ENCODE peak calls at places on chromosome X, in nine cellular contexts. D, M, C, E, F, V, B, Z and K are unnamed samples.

GRCh38 chrX:41935827-41936226 is 12.5 kb upstream of the CASK start:
- DNase-seq in Z (peak; percentile 8), E (no peak), C (no peak), V (peak; percentile 26), D (no peak), F (no peak), B (no peak), M (no peak), K (no peak)

GRCh38 chrX:138856881-138857280 is 145.4 kb upstream of the FGF13 start:
- DNase-seq in B (no peak), V (no peak), C (no peak), F (no peak), D (no peak), Z (peak; percentile 56), M (no peak), E (no peak), K (no peak)

GRCh38 chrX:29661290-29661689 is 554.1 kb upstream of the MAGEB2 start:
- DNase-seq in F (no peak), E (no peak), V (no peak), D (no peak), M (no peak), B (peak; percentile 73), C (no peak), Z (peak; percentile 31), K (no peak)

GRCh38 chrX:32448320-32448719 is 763.0 kb downstream of the DMD start:
- DNase-seq in D (no peak), B (no peak), E (no peak), V (no peak), C (no peak), M (peak; percentile 5), Z (no peak), F (no peak), K (no peak)

GRCh38 chrX:78092296-78092695 is 11.8 kb upstream of the PGK1 start:
- DNase-seq in D (no peak), M (peak; percentile 39), F (no peak), E (no peak), Z (peak; percentile 90), B (peak; percentile 71), V (no peak), C (no peak), K (peak; percentile 9)

GRCh38 chrX:74023203-74023602 is 280.8 kb upstream of the ZCCHC13 start:
- DNase-seq in E (no peak), C (no peak), Z (no peak), B (no peak), F (no peak), V (no peak), D (no peak), M (no peak), K (no peak)

GRCh38 chrX:136689441-136689840 is 41.5 kb downstream of the CD40LG start:
- DNase-seq in M (peak; percentile 31), D (no peak), V (no peak), E (no peak), B (peak; percentile 20), C (peak; percentile 8), Z (peak; percentile 26), F (no peak), K (no peak)

GRCh38 chrX:2471641-2472040 is 29.1 kb downstream of the DHRSX start:
- DNase-seq in Z (no peak), E (no peak), F (no peak), M (no peak), V (no peak), B (no peak), C (no peak), D (no peak), K (no peak)

GRCh38 chrX:109484886-109485285 is 3.0 kb upstream of the GUCY2F start:
- DNase-seq in V (no peak), B (no peak), D (no peak), C (no peak), E (no peak), F (no peak), Z (peak; percentile 32), M (no peak), K (no peak)

GRCh38 chrX:118420462-118420861 is 74.6 kb downstream of the WDR44 start:
- DNase-seq in M (no peak), B (peak; percentile 42), C (no peak), F (no peak), E (no peak), D (no peak), Z (peak; percentile 27), V (peak; percentile 28), K (no peak)

GRCh38 chrX:148659481-148659880 is 159.1 kb downstream of the AFF2 start:
- DNase-seq in C (no peak), D (no peak), B (no peak), E (no peak), F (no peak), Z (peak; percentile 23), M (no peak), V (no peak), K (no peak)
- H3K36me3 ChIP-seq in C (no peaks in the 10 kb centered on the region), D (no peaks in the 10 kb centered on the region), B (no peaks in the 10 kb centered on the region), E (no peaks in the 10 kb centered on the region), F (no peaks in the 10 kb centered on the region), Z (no peaks in the 10 kb centered on the region), M (no peaks in the 10 kb centered on the region), V (peaks cover 4% of the 10 kb centered on the region), K (no peaks in the 10 kb centered on the region)

GRCh38 chrX:153226344-153227190 is 47.5 kb downstream of the MAGEA1 start:
- DNase-seq in M (no peak), C (peak; percentile 91), E (peak; percentile 90), B (peak; percentile 2), V (peak; percentile 87), Z (peak; percentile 88), F (no peak), D (peak; percentile 2), K (peak; percentile 9)
- H3K4me3 ChIP-seq in M (no peak overlapping the region), C (peak overlapping the region; percentile 63), E (no peak overlapping the region), B (no peak overlapping the region), V (no peak overlapping the region), Z (no peak overlapping the region), F (no peak overlapping the region), D (no peak overlapping the region), K (no peak overlapping the region)

GRCh38 chrX:66008403-66008970 is 31.4 kb downstream of the VSIG4 start:
- DNase-seq in F (no peak), M (no peak), D (no peak), B (no peak), V (no peak), E (no peak), C (no peak), Z (no peak), K (no peak)
- H3K4me1 ChIP-seq in F (peaks cover 45% of the 10 kb centered on the region), M (peaks cover 59% of the 10 kb centered on the region), D (no peaks in the 10 kb centered on the region), B (no peaks in the 10 kb centered on the region), V (no peaks in the 10 kb centered on the region), E (no peaks in the 10 kb centered on the region), C (no peaks in the 10 kb centered on the region), Z (peaks cover 5% of the 10 kb centered on the region), K (no peaks in the 10 kb centered on the region)

GRCh38 chrX:153560000-153560399 is 38.9 kb downstream of the CCNQ start:
- DNase-seq in D (no peak), B (peak; percentile 2), E (no peak), V (no peak), C (no peak), F (no peak), M (no peak), Z (no peak), K (no peak)
- H3K36me3 ChIP-seq in D (no peaks in the 10 kb centered on the region), B (no peaks in the 10 kb centered on the region), E (no peaks in the 10 kb centered on the region), V (no peaks in the 10 kb centered on the region), C (no peaks in the 10 kb centered on the region), F (no peaks in the 10 kb centered on the region), M (no peaks in the 10 kb centered on the region), Z (no peaks in the 10 kb centered on the region), K (no peaks in the 10 kb centered on the region)

DNA sequence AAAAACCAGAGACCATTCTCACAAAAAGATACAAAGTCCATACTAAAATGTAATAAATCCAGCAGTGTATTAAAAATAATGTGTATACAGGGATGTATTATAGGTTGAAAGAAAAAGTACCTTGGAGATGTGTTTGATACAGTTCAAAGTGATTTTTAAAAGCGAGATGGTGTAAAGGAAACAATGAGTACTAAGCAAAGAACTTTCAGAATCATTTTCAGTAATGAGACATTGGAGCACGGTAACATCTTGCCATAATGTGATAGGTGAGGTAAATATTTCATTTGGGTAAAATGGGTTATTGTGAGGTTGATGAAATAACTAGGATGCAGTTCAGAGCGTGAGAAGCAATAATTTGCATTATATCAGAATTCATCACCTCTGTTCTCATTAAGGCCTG is 25.9 kb downstream of the EIF2S3 start:
- DNase-seq in D (no peak), C (no peak), E (no peak), F (no peak), Z (no peak), M (no peak), B (no peak), V (no peak), K (no peak)
- H3K4me3 ChIP-seq in D (no peak overlapping the region), C (no peak overlapping the region), E (no peak overlapping the region), F (no peak overlapping the region), Z (no peak overlapping the region), M (no peak overlapping the region), B (no peak overlapping the region), V (no peak overlapping the region), K (no peak overlapping the region)